ENCODE peak calls at places on chromosomes 7 and 10, in six cellular contexts. U is fibroblast of the aortic adventitia, C is psoas muscle, Q is PC-3, R is tibial nerve, D is stomach. N is an unnamed sample.

GRCh38 chr10:7117806-7118674 is 292.8 kb downstream of the SFMBT2 start:
- DNase-seq in R (no peak), C (no peak), D (no peak), U (no peak), Q (no peak), N (no peak)

GRCh38 chr10:77456414-77456813 is 181.2 kb downstream of the KCNMA1 start:
- DNase-seq in C (no peak), U (peak; percentile 13), D (peak; percentile 32), Q (no peak), R (no peak), N (no peak)

GRCh38 chr7:69052447-69052846 is 545.8 kb upstream of the AUTS2 start:
- DNase-seq in C (no peak), R (no peak), D (no peak), U (no peak), Q (no peak), N (no peak)

GRCh38 chr10:93841930-93842329 is 51.8 kb upstream of the SLC35G1 start:
- DNase-seq in Q (no peak), C (no peak), U (no peak), D (no peak), R (no peak), N (no peak)

GRCh38 chr10:97169911-97170693 is 15.7 kb downstream of the SLIT1 start:
- DNase-seq in Q (peak; percentile 30), R (no peak), C (peak; percentile 67), U (no peak), D (peak; percentile 82), N (no peak)

GRCh38 chr10:71798308-71798624 is 24.9 kb upstream of the VSIR start:
- DNase-seq in U (no peak), Q (no peak), R (no peak), D (no peak), C (peak; percentile 40), N (no peak)

GRCh38 chr10:46289209-46289810 is 2.5 kb downstream of the ANTXRL start:
- DNase-seq in C (no peak), R (no peak), U (no peak), Q (no peak), D (no peak), N (no peak)

GRCh38 chr7:100890640-100891521 is 1.4 kb upstream of the UFSP1 start:
- DNase-seq in D (no peak), U (no peak), Q (no peak), R (no peak), C (no peak), N (no peak)

GRCh38 chr7:66078067-66078466 is 2.4 kb downstream of the ASL start:
- DNase-seq in C (no peak), D (no peak), R (no peak), U (no peak), Q (no peak), N (no peak)

GRCh38 chr10:96292971-96293909 is 11.0 kb upstream of the DNTT start:
- DNase-seq in U (peak; percentile 60), D (no peak), Q (peak; percentile 54), R (no peak), C (no peak), N (no peak)

GRCh38 chr7:18858232-18858631 is 259.2 kb downstream of the TWIST1 start:
- DNase-seq in R (no peak), Q (no peak), C (no peak), U (no peak), D (no peak), N (no peak)

GRCh38 chr7:89041240-89041639 is 245.7 kb upstream of the TEX47 start:
- DNase-seq in D (no peak), U (no peak), C (peak; percentile 15), Q (no peak), R (no peak), N (no peak)

GRCh38 chr10:36412942-36413341 is 712.5 kb upstream of the ANKRD30A start:
- DNase-seq in R (no peak), Q (peak; percentile 95), C (no peak), D (no peak), U (no peak), N (no peak)

GRCh38 chr7:95919574-95919973 is 147.2 kb downstream of the DYNC1I1 start:
- DNase-seq in Q (peak; percentile 24), R (no peak), C (no peak), D (no peak), U (no peak), N (no peak)
- TF ChIP-seq CTCF in Q (peak; percentile 28), R (no peak), C (no peak), D (no peak), U (peak; percentile 40), N (no peak)

DNA sequence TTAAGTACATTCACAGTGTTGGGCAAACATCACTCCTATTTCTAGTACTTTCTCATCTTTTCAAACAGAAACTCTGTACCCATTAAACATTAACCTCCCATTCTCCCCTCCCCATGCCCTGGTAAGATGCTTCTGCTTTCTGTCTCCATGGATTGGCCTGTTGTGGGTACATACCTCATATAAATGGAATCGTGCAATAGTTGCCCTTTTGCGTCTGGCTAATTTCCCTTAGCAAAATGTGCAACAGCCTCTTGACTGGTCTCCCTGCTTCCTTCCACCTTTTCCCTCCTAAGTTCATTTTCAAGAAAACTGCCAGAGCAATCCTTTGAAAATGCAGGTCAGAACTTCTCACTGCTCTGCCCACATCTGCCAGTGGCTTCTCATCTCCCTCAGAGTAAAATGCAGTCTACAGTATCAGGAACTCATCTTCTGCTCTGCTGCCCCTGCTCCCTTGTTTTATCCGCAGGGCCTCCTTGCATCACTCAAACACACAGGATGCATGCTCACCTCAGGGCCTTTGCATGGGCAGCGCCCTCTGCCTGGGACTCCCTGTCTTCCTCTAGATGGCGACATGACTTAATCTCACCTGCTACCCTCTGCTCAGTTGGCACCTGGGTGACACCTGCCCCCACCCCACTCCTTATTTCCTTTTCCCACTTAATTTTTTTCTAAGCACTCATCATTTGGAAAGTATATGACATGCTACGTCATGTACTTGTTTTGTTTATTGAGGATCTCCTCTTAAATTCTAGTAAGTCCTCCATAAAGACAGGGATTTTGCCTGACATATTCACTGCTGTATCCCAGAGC is 44.3 kb upstream of the ECHDC3 start:
- DNase-seq in D (no peak), C (no peak), R (no peak), Q (peak; percentile 5), U (no peak), N (no peak)
- TF ChIP-seq CTCF in D (no peak), C (no peak), R (no peak), Q (peak; percentile 40), U (no peak), N (no peak)

DNA sequence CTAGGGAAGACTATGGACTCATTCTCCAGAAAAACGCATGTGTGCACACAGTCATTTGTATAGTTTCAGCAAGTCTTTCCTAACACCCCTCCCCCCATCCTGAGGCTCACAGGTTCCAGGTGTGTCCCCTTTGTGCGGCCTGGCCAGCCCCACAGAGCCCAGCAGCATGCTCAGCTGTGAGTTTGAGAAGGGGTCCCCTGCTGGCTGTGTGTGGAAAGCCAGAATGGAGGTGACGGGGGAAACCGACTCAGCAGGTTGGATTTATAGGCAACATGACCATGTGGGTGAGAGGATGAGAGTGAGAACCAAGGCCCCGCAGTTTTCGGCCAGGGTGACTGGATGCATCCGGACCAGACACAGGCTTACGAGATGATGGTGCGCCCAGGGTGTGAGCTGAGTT is 9.9 kb downstream of the PTPRE start:
- DNase-seq in D (no peak), C (no peak), U (no peak), R (no peak), Q (no peak), N (no peak)
- TF ChIP-seq CTCF in D (no peak), C (no peak), U (no peak), R (no peak), Q (no peak), N (no peak)

DNA sequence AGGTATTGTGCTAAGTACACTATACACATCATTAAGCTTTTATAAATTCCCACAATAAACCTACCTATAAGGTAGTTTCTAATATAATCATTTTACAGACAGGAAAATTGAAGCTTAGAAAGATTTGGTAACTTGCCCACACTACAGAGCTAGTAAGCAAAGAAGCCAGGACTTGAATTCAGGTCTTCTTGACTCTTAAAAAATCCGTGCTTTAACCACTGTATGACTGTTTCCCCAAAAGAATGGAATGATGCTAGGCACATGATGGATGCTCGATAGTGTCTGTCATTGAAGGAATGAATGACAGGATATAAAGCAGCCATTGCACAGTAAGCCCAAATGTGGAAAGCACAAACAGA is 26.6 kb downstream of the ZNF800 start:
- DNase-seq in R (no peak), U (no peak), Q (no peak), D (no peak), C (no peak), N (no peak)
- TF ChIP-seq CTCF in R (no peak), U (no peak), Q (no peak), D (no peak), C (no peak), N (no peak)

GRCh38 chr10:99328579-99329237 is 448 bp upstream of the CNNM1 start:
- DNase-seq in U (peak; percentile 5), C (no peak), D (no peak), Q (peak; percentile 54), R (no peak), N (no peak)
- TF ChIP-seq CTCF in U (no peak), C (no peak), D (no peak), Q (peak; percentile 37), R (no peak), N (no peak)

GRCh38 chr10:109866168-109866994 is 56.9 kb downstream of the XPNPEP1 start:
- DNase-seq in U (no peak), C (no peak), R (no peak), Q (peak; percentile 9), D (no peak), N (no peak)
- TF ChIP-seq CTCF in U (peak; percentile 23), C (peak; percentile 9), R (no peak), Q (peak; percentile 49), D (no peak), N (no peak)

GRCh38 chr10:50874723-50875122 is 10.7 kb downstream of the A1CF start:
- DNase-seq in Q (peak; percentile 97), D (no peak), U (no peak), C (no peak), R (no peak), N (no peak)

GRCh38 chr10:50876409-50876808 is 9.0 kb downstream of the A1CF start:
- DNase-seq in Q (no peak), C (no peak), U (no peak), D (no peak), R (no peak), N (no peak)
- TF ChIP-seq CTCF in Q (no peak), C (no peak), U (no peak), D (no peak), R (no peak), N (no peak)

N was measured in esophagus squamous epithelium.